ENCODE peak calls at places on chromosome 14, in six cellular contexts. G is HFF-Myc; X is hepatocyte; W is progenitor cell of endocrine pancreas; M is stimulated activated CD8-positive, alpha-beta memory T cell treated with anti-CD3 and anti-CD28 coated beads, Interleukin-4, amount 100 ng/mL, for 4 hours; Q is NCI-H774. Y is an unnamed sample.
A peak's percentile ranks its signal among the peaks of the same experiment; 100 is the strongest.

GRCh38 chr14:22820731-22821130 is 5.5 kb upstream of the SLC7A7 start:
- DNase-seq in X (no peak), W (no peak), M (no peak), Q (no peak), G (no peak), Y (no peak)

GRCh38 chr14:67951529-67952120 is 132.0 kb downstream of the RAD51B start:
- DNase-seq in Q (no peak), G (no peak), W (no peak), X (no peak), M (no peak), Y (no peak)

GRCh38 chr14:100554082-100554677 is 33.0 kb downstream of the BEGAIN start:
- DNase-seq in X (peak; percentile 42), G (no peak), W (no peak), M (no peak), Q (no peak), Y (no peak)

GRCh38 chr14:73720636-73721035 is 6.5 kb upstream of the PNMA1 start:
- DNase-seq in X (no peak), G (no peak), Q (no peak), M (no peak), W (no peak), Y (no peak)

GRCh38 chr14:70957710-70958109 is 50.5 kb downstream of the PCNX1 start:
- DNase-seq in W (no peak), X (no peak), G (no peak), Q (no peak), M (no peak), Y (no peak)

GRCh38 chr14:38589747-38590350 is 334.0 kb upstream of the CLEC14A start:
- DNase-seq in W (no peak), Q (no peak), G (no peak), M (no peak), X (no peak), Y (no peak)

GRCh38 chr14:104926619-104927431 is 2.1 kb downstream of the PLD4 start:
- DNase-seq in M (no peak), W (no peak), G (no peak), Q (no peak), X (no peak), Y (no peak)

GRCh38 chr14:23154876-23155587 is 28.4 kb downstream of the SLC7A8 start:
- DNase-seq in Q (no peak), G (peak; percentile 89), M (no peak), W (no peak), X (peak; percentile 87), Y (no peak)

GRCh38 chr14:58899317-58899713 is 261.6 kb downstream of the DACT1 start:
- DNase-seq in G (no peak), Q (no peak), X (no peak), M (no peak), W (no peak), Y (no peak)

GRCh38 chr14:50417853-50418252 is 21.2 kb upstream of the CDKL1 start:
- DNase-seq in G (no peak), Q (no peak), M (no peak), X (no peak), W (no peak), Y (no peak)

GRCh38 chr14:102335163-102335562 is 15.6 kb downstream of the ZNF839 start:
- DNase-seq in Q (no peak), G (no peak), M (no peak), X (no peak), W (no peak), Y (no peak)

GRCh38 chr14:52650774-52651173 is 44.6 kb downstream of the ERO1A start:
- DNase-seq in Q (no peak), W (no peak), M (no peak), X (no peak), G (no peak), Y (no peak)

GRCh38 chr14:24417832-24418491 is 11.5 kb downstream of the CBLN3 start:
- DNase-seq in X (no peak), W (no peak), M (no peak), G (no peak), Q (no peak), Y (no peak)

GRCh38 chr14:61106627-61107147 is 125.6 kb downstream of the SLC38A6 start:
- DNase-seq in Q (no peak), M (no peak), W (no peak), G (no peak), X (no peak), Y (no peak)

GRCh38 chr14:30874120-30874998 is at the start of gene COCH:
- DNase-seq in X (peak; percentile 72), W (peak; percentile 64), G (no peak), M (no peak), Q (peak; percentile 72), Y (no peak)

GRCh38 chr14:103143535-103143934 is 20.3 kb downstream of the TNFAIP2 start:
- DNase-seq in Q (no peak), X (no peak), W (no peak), G (no peak), M (no peak), Y (no peak)

GRCh38 chr14:54355698-54356097 is 41.1 kb upstream of the CDKN3 start:
- DNase-seq in X (no peak), G (no peak), Q (no peak), M (no peak), W (no peak), Y (no peak)

GRCh38 chr14:25050494-25051170 is 685 bp upstream of the STXBP6 start:
- DNase-seq in W (no peak), M (no peak), X (peak; percentile 34), G (peak; percentile 69), Q (no peak), Y (no peak)

GRCh38 chr14:93878871-93879270 is 48.3 kb upstream of the FAM181A start:
- DNase-seq in W (no peak), M (no peak), X (no peak), G (no peak), Q (no peak), Y (no peak)

GRCh38 chr14:104863131-104863862 is 1.8 kb upstream of the CEP170B start:
- DNase-seq in M (no peak), Q (no peak), X (peak; percentile 10), G (no peak), W (no peak), Y (no peak)

GRCh38 chr14:37946819-37947218 is 260.9 kb upstream of the SSTR1 start:
- DNase-seq in M (no peak), W (no peak), X (no peak), G (no peak), Q (no peak), Y (no peak)

GRCh38 chr14:32225378-32225920 is 22.4 kb upstream of the RNU6-8 start:
- DNase-seq in Q (no peak), W (no peak), G (no peak), X (no peak), M (no peak), Y (no peak)

GRCh38 chr14:33855672-33856071 is 95.2 kb downstream of the EGLN3 start:
- DNase-seq in Q (no peak), G (no peak), W (no peak), X (no peak), M (no peak), Y (no peak)

GRCh38 chr14:58637040-58637390 is 747 bp upstream of the DACT1 start:
- DNase-seq in M (no peak), G (peak; percentile 26), X (peak; percentile 86), W (no peak), Q (no peak), Y (no peak)

GRCh38 chr14:46973295-46973694 is 321.7 kb upstream of the RPL10L start:
- DNase-seq in X (no peak), M (no peak), G (no peak), W (no peak), Q (no peak), Y (no peak)

GRCh38 chr14:101101456-101102056 is 198.0 kb upstream of the RTL1 start:
- DNase-seq in Q (no peak), G (no peak), W (no peak), M (no peak), X (no peak), Y (no peak)

GRCh38 chr14:72142328-72142727 is 210.1 kb downstream of the RGS6 start:
- DNase-seq in M (no peak), G (no peak), X (no peak), W (no peak), Q (no peak), Y (no peak)

GRCh38 chr14:51094282-51094821 is 553 bp downstream of the TRIM9 start:
- DNase-seq in M (no peak), Q (no peak), W (no peak), X (peak; percentile 11), G (no peak), Y (no peak)

GRCh38 chr14:92951912-92952471 is 29.0 kb downstream of the CHGA start:
- DNase-seq in Q (peak; percentile 65), W (peak; percentile 70), X (peak; percentile 79), M (peak; percentile 59), G (no peak), Y (no peak)

GRCh38 chr14:101191086-101191881 is 287.8 kb upstream of the RTL1 start:
- DNase-seq in M (no peak), W (no peak), X (no peak), G (no peak), Q (no peak), Y (no peak)

GRCh38 chr14:56996721-56997399 is 186.6 kb upstream of the OTX2 start:
- DNase-seq in W (no peak), X (peak; percentile 5), G (no peak), Q (peak; percentile 22), M (no peak), Y (no peak)

GRCh38 chr14:104140463-104141331 is 2.3 kb downstream of the KIF26A start:
- DNase-seq in Q (no peak), W (no peak), M (no peak), X (no peak), G (no peak), Y (no peak)

GRCh38 chr14:104678346-104678745 is 11.1 kb upstream of the INF2 start:
- DNase-seq in W (no peak), X (peak; percentile 74), Q (no peak), G (no peak), M (no peak), Y (no peak)

GRCh38 chr14:104582005-104582404 is 2.4 kb downstream of the C14orf180 start:
- DNase-seq in X (no peak), G (no peak), M (no peak), W (no peak), Q (no peak), Y (no peak)

GRCh38 chr14:64765740-64766302 is 61.6 kb downstream of the PLEKHG3 start:
- DNase-seq in W (no peak), Q (no peak), M (no peak), G (no peak), X (no peak), Y (no peak)

GRCh38 chr14:69945347-69945746 is 66.1 kb downstream of the SMOC1 start:
- DNase-seq in G (no peak), M (no peak), W (no peak), Q (no peak), X (no peak), Y (no peak)

Y was measured in cortex of kidney.